ENCODE peak calls at places on chromosome 10, in seven cellular contexts. G is H1; H is BE2C; B is CD8-positive, alpha-beta memory T cell; O is CD8-positive, alpha-beta T cell; M is uterus; P is ovary. N is an unnamed sample.
A peak's percentile ranks its signal among the peaks of the same experiment; 100 is the strongest.

GRCh38 chr10:44906476-44906875 is 4.7 kb upstream of the TMEM72 start:
- DNase-seq in G (no peak), M (no peak), H (no peak), B (no peak), O (no peak), P (no peak), N (no peak)

GRCh38 chr10:120982507-120982906 is 131.3 kb downstream of the WDR11 start:
- DNase-seq in H (no peak), B (no peak), O (no peak), M (no peak), P (no peak), G (no peak), N (no peak)

GRCh38 chr10:69844698-69845097 is 43.0 kb downstream of the COL13A1 start:
- DNase-seq in O (no peak), H (no peak), G (no peak), M (no peak), B (no peak), P (no peak), N (no peak)

GRCh38 chr10:104441601-104442000 is 88.0 kb downstream of the CFAP58 start:
- DNase-seq in H (no peak), G (no peak), P (no peak), B (no peak), M (no peak), O (no peak), N (no peak)

GRCh38 chr10:76172020-76172419 is 740.6 kb downstream of the LRMDA start:
- DNase-seq in H (no peak), G (no peak), M (no peak), O (no peak), B (no peak), P (no peak), N (no peak)

GRCh38 chr10:6365384-6365783 is 162.7 kb downstream of the PFKFB3 start:
- DNase-seq in H (no peak), G (no peak), O (no peak), M (no peak), P (no peak), B (no peak), N (no peak)

GRCh38 chr10:57692255-57692980 is 575.3 kb downstream of the IPMK start:
- DNase-seq in B (no peak), G (no peak), M (no peak), H (no peak), P (no peak), O (no peak), N (no peak)

GRCh38 chr10:5243521-5243987 is 46.9 kb downstream of the AKR1C4 start:
- DNase-seq in M (no peak), O (no peak), P (no peak), G (no peak), B (no peak), H (no peak), N (no peak)

GRCh38 chr10:27759483-27760281 is 14.1 kb upstream of the MKX start:
- DNase-seq in H (no peak), G (no peak), O (no peak), P (no peak), M (no peak), B (no peak), N (no peak)

GRCh38 chr10:119658274-119658673 is 7.1 kb downstream of the BAG3 start:
- DNase-seq in O (no peak), P (peak; percentile 74), B (no peak), G (peak; percentile 17), M (peak; percentile 86), H (peak; percentile 82), N (peak; percentile 25)

GRCh38 chr10:59027975-59028640 is 148.3 kb upstream of the PHYHIPL start:
- DNase-seq in O (no peak), M (no peak), G (no peak), B (no peak), H (no peak), P (no peak), N (no peak)

GRCh38 chr10:69089638-69090599 is 2.0 kb downstream of the SRGN start:
- DNase-seq in M (peak; percentile 32), G (no peak), B (peak; percentile 74), H (no peak), P (no peak), O (peak; percentile 51), N (no peak)

GRCh38 chr10:84704101-84704500 is 375.7 kb downstream of the CCSER2 start:
- DNase-seq in P (no peak), G (no peak), M (no peak), H (no peak), B (no peak), O (no peak), N (no peak)

GRCh38 chr10:60853672-60854071 is 75.4 kb downstream of the CDK1 start:
- DNase-seq in B (no peak), M (no peak), G (no peak), P (no peak), H (no peak), O (no peak), N (no peak)

GRCh38 chr10:91096263-91096662 is 124.2 kb upstream of the PCGF5 start:
- DNase-seq in H (no peak), O (no peak), G (no peak), P (no peak), M (no peak), B (no peak), N (no peak)

GRCh38 chr10:59362991-59363390 is 642 bp upstream of the FAM13C start:
- DNase-seq in H (peak; percentile 66), M (peak; percentile 70), G (peak; percentile 15), O (no peak), B (no peak), P (peak; percentile 74), N (peak; percentile 47)

GRCh38 chr10:33099748-33100147 is 141.7 kb upstream of the ITGB1 start:
- DNase-seq in P (no peak), B (no peak), M (no peak), H (no peak), O (no peak), G (no peak), N (no peak)

GRCh38 chr10:125159932-125160855 is at the start of gene CTBP2:
- DNase-seq in M (peak; percentile 76), H (peak; percentile 65), B (no peak), P (peak; percentile 83), O (no peak), G (no peak), N (no peak)

GRCh38 chr10:98332623-98333269 is 64.8 kb upstream of the LOXL4 start:
- DNase-seq in O (no peak), M (no peak), H (no peak), P (no peak), G (no peak), B (no peak), N (no peak)

GRCh38 chr10:126509211-126509610 is 120.9 kb upstream of the ADAM12 start:
- DNase-seq in O (no peak), M (no peak), H (no peak), B (no peak), G (no peak), P (no peak), N (no peak)

GRCh38 chr10:15461353-15462108 is 90.4 kb upstream of the FAM171A1 start:
- DNase-seq in O (no peak), B (no peak), H (no peak), P (no peak), G (no peak), M (peak; percentile 33), N (no peak)

GRCh38 chr10:61975107-61975932 is 73.8 kb downstream of the ARID5B start:
- DNase-seq in B (no peak), M (no peak), O (no peak), H (peak; percentile 30), P (no peak), G (no peak), N (no peak)

GRCh38 chr10:17981766-17982380 is 30.2 kb downstream of the SLC39A12 start:
- DNase-seq in O (no peak), H (no peak), P (no peak), G (no peak), B (no peak), M (no peak), N (no peak)

DNA sequence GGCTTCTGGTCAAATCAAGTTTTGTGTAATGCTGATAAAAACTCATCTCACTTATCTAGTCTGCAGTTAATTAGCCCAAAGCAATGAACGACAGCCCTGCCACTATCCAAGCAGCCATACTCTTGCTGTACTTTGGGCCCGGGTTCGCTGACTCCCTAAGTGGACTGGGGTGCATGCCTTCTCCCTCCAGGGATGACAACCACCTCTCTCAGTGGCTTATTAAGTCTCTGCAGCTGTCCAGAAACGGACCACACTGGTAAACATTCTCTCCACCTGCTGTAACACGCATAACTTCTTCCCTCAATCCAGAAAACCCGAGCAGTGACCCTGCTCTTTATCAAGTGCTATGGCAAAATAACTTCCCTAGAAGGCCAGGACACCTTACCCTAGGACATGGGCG is 3.9 kb downstream of the FBXW4 start:
- DNase-seq in B (no peak), P (no peak), H (no peak), M (no peak), O (no peak), G (no peak), N (no peak)
- H3K4me1 ChIP-seq in B (peaks cover 56% of the 10 kb centered on the region), P (peaks cover 8% of the 10 kb centered on the region), H (no peaks in the 10 kb centered on the region), M (peaks cover 9% of the 10 kb centered on the region), O (peaks cover 36% of the 10 kb centered on the region), G (peaks cover 3% of the 10 kb centered on the region), N (peaks cover 2% of the 10 kb centered on the region)

GRCh38 chr10:113613427-113613826 is 50.4 kb downstream of the NRAP start:
- DNase-seq in P (no peak), B (no peak), H (no peak), O (no peak), M (no peak), G (no peak), N (no peak)
- H3K4me1 ChIP-seq in P (no peaks in the 10 kb centered on the region), B (no peaks in the 10 kb centered on the region), H (no peaks in the 10 kb centered on the region), O (no peaks in the 10 kb centered on the region), M (no peaks in the 10 kb centered on the region), G (peaks cover 21% of the 10 kb centered on the region), N (peaks cover 8% of the 10 kb centered on the region)

GRCh38 chr10:73888514-73888913 is 14.2 kb upstream of the CAMK2G start:
- DNase-seq in P (no peak), B (no peak), O (no peak), H (no peak), M (no peak), G (no peak), N (no peak)
- H3K4me1 ChIP-seq in P (peaks cover 7% of the 10 kb centered on the region), B (no peaks in the 10 kb centered on the region), O (no peaks in the 10 kb centered on the region), H (peaks cover 10% of the 10 kb centered on the region), M (peaks cover 20% of the 10 kb centered on the region), G (peaks cover 3% of the 10 kb centered on the region), N (peaks cover 9% of the 10 kb centered on the region)

DNA sequence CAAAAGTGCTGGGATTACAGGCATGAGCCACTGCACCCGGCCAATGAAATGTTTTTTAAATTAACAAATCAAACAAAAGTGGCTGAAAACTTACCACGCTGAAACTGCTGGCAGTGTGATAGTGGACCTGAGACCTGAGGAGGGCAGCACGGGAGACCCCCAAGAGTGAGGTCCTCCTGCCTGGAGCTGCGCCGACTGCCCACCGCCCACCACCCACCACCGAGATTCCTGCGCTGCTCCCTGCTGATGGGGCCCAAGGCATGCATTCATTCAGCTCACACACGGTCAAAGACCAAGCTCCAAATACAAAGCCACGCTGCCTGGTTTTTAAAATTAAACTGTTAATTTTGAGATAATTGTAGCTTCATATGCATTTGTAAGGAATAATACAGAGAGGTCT is 16.4 kb upstream of the LARP4B start:
- DNase-seq in G (no peak), M (no peak), O (no peak), H (no peak), B (no peak), P (no peak), N (no peak)
- H3K4me1 ChIP-seq in G (no peaks in the 10 kb centered on the region), M (no peaks in the 10 kb centered on the region), O (no peaks in the 10 kb centered on the region), H (no peaks in the 10 kb centered on the region), B (no peaks in the 10 kb centered on the region), P (no peaks in the 10 kb centered on the region), N (peaks cover 5% of the 10 kb centered on the region)

N was measured in NT2/D1.